ENCODE peak calls at places on chromosomes 5 and 9, in eight cellular contexts. One of them, this sample, is unnamed.

GRCh38 chr9:71073494-71073893 is 47.9 kb downstream of the TRPM3 start:
- DNase-seq in HL-60: no peak
- DNase-seq in sigmoid colon: no peak
- DNase-seq in bronchial epithelial cell: no peak
- DNase-seq in psoas muscle: no peak
- DNase-seq in foreskin fibroblast: no peak
- DNase-seq in AG10803: no peak
- DNase-seq in neural progenitor cell: no peak
- DNase-seq in this sample: no peak

GRCh38 chr5:92634883-92635282 is 946.1 kb downstream of the NR2F1-AS1 start:
- DNase-seq in HL-60: no peak
- DNase-seq in sigmoid colon: no peak
- DNase-seq in bronchial epithelial cell: no peak
- DNase-seq in psoas muscle: no peak
- DNase-seq in foreskin fibroblast: no peak
- DNase-seq in AG10803: no peak
- DNase-seq in neural progenitor cell: peak
- DNase-seq in this sample: peak

GRCh38 chr5:12526113-12526512 is 621.9 kb upstream of the CTNND2 start:
- DNase-seq in HL-60: no peak
- DNase-seq in sigmoid colon: no peak
- DNase-seq in bronchial epithelial cell: peak
- DNase-seq in psoas muscle: no peak
- DNase-seq in foreskin fibroblast: no peak
- DNase-seq in AG10803: no peak
- DNase-seq in neural progenitor cell: no peak
- DNase-seq in this sample: no peak

GRCh38 chr9:38067892-38068615 is 973 bp downstream of the SHB start:
- DNase-seq in HL-60: no peak
- DNase-seq in sigmoid colon: peak
- DNase-seq in bronchial epithelial cell: no peak
- DNase-seq in psoas muscle: peak
- DNase-seq in foreskin fibroblast: peak
- DNase-seq in AG10803: no peak
- DNase-seq in neural progenitor cell: peak
- DNase-seq in this sample: peak

GRCh38 chr5:123089572-123089970 is 530 bp downstream of the PRDM6 start:
- DNase-seq in HL-60: no peak
- DNase-seq in sigmoid colon: peak
- DNase-seq in bronchial epithelial cell: no peak
- DNase-seq in psoas muscle: peak
- DNase-seq in foreskin fibroblast: peak
- DNase-seq in AG10803: peak
- DNase-seq in neural progenitor cell: peak
- DNase-seq in this sample: peak

GRCh38 chr5:84381501-84382362 is 2.9 kb downstream of the EDIL3 start:
- DNase-seq in HL-60: peak
- DNase-seq in sigmoid colon: no peak
- DNase-seq in bronchial epithelial cell: peak
- DNase-seq in psoas muscle: no peak
- DNase-seq in foreskin fibroblast: peak
- DNase-seq in AG10803: no peak
- DNase-seq in neural progenitor cell: no peak
- DNase-seq in this sample: no peak

GRCh38 chr9:94031946-94032345 is 52.3 kb upstream of the PTPDC1 start:
- DNase-seq in HL-60: no peak
- DNase-seq in sigmoid colon: no peak
- DNase-seq in bronchial epithelial cell: no peak
- DNase-seq in psoas muscle: no peak
- DNase-seq in foreskin fibroblast: no peak
- DNase-seq in AG10803: no peak
- DNase-seq in neural progenitor cell: no peak
- DNase-seq in this sample: no peak

GRCh38 chr5:142976861-142977260 is 206.7 kb downstream of the ARHGAP26 start:
- DNase-seq in HL-60: peak
- DNase-seq in sigmoid colon: no peak
- DNase-seq in bronchial epithelial cell: no peak
- DNase-seq in psoas muscle: no peak
- DNase-seq in foreskin fibroblast: peak
- DNase-seq in AG10803: no peak
- DNase-seq in neural progenitor cell: no peak
- DNase-seq in this sample: no peak

GRCh38 chr9:91099471-91099870 is 262.2 kb downstream of the AUH start:
- DNase-seq in HL-60: no peak
- DNase-seq in sigmoid colon: no peak
- DNase-seq in bronchial epithelial cell: no peak
- DNase-seq in psoas muscle: no peak
- DNase-seq in foreskin fibroblast: no peak
- DNase-seq in AG10803: no peak
- DNase-seq in neural progenitor cell: no peak
- DNase-seq in this sample: no peak

GRCh38 chr9:91098203-91098602 is 263.5 kb downstream of the AUH start:
- DNase-seq in HL-60: no peak
- DNase-seq in sigmoid colon: no peak
- DNase-seq in bronchial epithelial cell: no peak
- DNase-seq in psoas muscle: no peak
- DNase-seq in foreskin fibroblast: no peak
- DNase-seq in AG10803: no peak
- DNase-seq in neural progenitor cell: no peak
- DNase-seq in this sample: no peak

GRCh38 chr9:91102269-91102668 is 259.4 kb downstream of the AUH start:
- DNase-seq in HL-60: no peak
- DNase-seq in sigmoid colon: no peak
- DNase-seq in bronchial epithelial cell: peak
- DNase-seq in psoas muscle: no peak
- DNase-seq in foreskin fibroblast: no peak
- DNase-seq in AG10803: no peak
- DNase-seq in neural progenitor cell: no peak
- DNase-seq in this sample: no peak

GRCh38 chr9:91100878-91101450 is 260.8 kb downstream of the AUH start:
- DNase-seq in HL-60: no peak
- DNase-seq in sigmoid colon: peak
- DNase-seq in bronchial epithelial cell: no peak
- DNase-seq in psoas muscle: peak
- DNase-seq in foreskin fibroblast: peak
- DNase-seq in AG10803: no peak
- DNase-seq in neural progenitor cell: no peak
- DNase-seq in this sample: no peak

DNA sequence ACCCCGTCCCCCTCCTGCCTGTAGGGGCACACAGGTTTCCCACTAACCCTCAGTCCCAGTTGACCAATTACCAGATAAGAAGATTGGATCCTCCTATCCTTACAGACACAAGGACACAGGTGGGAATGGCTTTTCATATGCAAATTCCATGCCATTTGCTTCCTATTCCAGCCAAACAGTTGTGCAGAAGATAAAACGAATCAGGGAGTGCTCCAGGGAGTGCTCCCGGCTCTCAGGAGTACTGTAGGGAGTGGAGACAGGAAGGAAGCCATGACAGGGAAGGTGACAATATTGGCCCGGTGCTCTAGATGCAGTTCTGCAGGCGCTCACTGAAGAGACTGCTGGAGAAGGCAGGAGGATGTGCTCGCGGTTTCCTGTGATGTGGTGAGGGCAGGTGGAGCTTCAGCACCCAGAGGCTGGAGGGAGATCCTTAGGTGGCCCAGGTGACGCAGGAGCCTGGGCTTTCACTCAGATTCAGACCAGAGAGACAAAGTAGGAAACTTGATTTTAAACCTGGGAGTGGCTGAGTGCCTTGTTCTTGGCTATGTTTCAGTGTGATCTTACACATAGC is 260.0 kb downstream of the AUH start:
- DNase-seq in HL-60: no peak
- DNase-seq in sigmoid colon: no peak
- DNase-seq in bronchial epithelial cell: no peak
- DNase-seq in psoas muscle: no peak
- DNase-seq in foreskin fibroblast: peak
- DNase-seq in AG10803: no peak
- DNase-seq in neural progenitor cell: no peak
- DNase-seq in this sample: peak
- H3K4me3 ChIP-seq in HL-60: no peak
- H3K4me3 ChIP-seq in sigmoid colon: no peak
- H3K4me3 ChIP-seq in bronchial epithelial cell: no peak
- H3K4me3 ChIP-seq in psoas muscle: no peak
- H3K4me3 ChIP-seq in foreskin fibroblast: no peak
- H3K4me3 ChIP-seq in AG10803: no peak
- H3K4me3 ChIP-seq in neural progenitor cell: no peak
- H3K4me3 ChIP-seq in this sample: no peak

GRCh38 chr9:96581823-96582598 is 37.6 kb downstream of the CDC14B start:
- DNase-seq in HL-60: no peak
- DNase-seq in sigmoid colon: no peak
- DNase-seq in bronchial epithelial cell: peak
- DNase-seq in psoas muscle: no peak
- DNase-seq in foreskin fibroblast: no peak
- DNase-seq in AG10803: no peak
- DNase-seq in neural progenitor cell: peak
- DNase-seq in this sample: no peak

GRCh38 chr9:96585426-96585825 is 34.2 kb downstream of the CDC14B start:
- DNase-seq in HL-60: no peak
- DNase-seq in sigmoid colon: no peak
- DNase-seq in bronchial epithelial cell: no peak
- DNase-seq in psoas muscle: no peak
- DNase-seq in foreskin fibroblast: no peak
- DNase-seq in AG10803: peak
- DNase-seq in neural progenitor cell: no peak
- DNase-seq in this sample: no peak

GRCh38 chr9:96587295-96587694 is 32.3 kb downstream of the CDC14B start:
- DNase-seq in HL-60: no peak
- DNase-seq in sigmoid colon: no peak
- DNase-seq in bronchial epithelial cell: no peak
- DNase-seq in psoas muscle: no peak
- DNase-seq in foreskin fibroblast: no peak
- DNase-seq in AG10803: no peak
- DNase-seq in neural progenitor cell: peak
- DNase-seq in this sample: no peak

DNA sequence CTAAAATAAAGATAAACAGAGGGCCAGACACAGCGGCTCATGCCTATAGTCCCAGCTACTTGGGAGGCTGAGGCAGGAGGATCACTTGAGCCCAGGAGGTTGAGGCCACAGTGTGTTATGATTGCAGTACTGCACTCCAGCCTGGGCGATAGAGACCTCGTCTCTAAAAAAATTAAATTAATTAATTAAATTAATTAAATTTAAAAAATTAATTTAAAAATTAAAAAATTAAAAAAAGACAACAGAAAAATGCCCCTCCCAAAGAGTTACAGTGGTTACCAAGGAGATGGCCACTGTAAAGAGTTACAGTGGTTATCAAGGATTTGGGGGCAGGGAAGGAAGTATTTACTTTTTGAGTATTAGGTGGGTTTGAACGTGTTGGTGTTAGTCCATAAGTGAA is 38.3 kb downstream of the CDC14B start:
- DNase-seq in HL-60: no peak
- DNase-seq in sigmoid colon: no peak
- DNase-seq in bronchial epithelial cell: no peak
- DNase-seq in psoas muscle: no peak
- DNase-seq in foreskin fibroblast: no peak
- DNase-seq in AG10803: no peak
- DNase-seq in neural progenitor cell: no peak
- DNase-seq in this sample: no peak
- TF ChIP-seq CTCF in HL-60: no peak
- TF ChIP-seq CTCF in sigmoid colon: no peak
- TF ChIP-seq CTCF in bronchial epithelial cell: no peak
- TF ChIP-seq CTCF in psoas muscle: no peak
- TF ChIP-seq CTCF in foreskin fibroblast: no peak
- TF ChIP-seq CTCF in AG10803: no peak
- TF ChIP-seq CTCF in neural progenitor cell: no peak
- TF ChIP-seq CTCF in this sample: no peak

GRCh38 chr5:14143509-14143842 is 334 bp downstream of the TRIO start:
- DNase-seq in HL-60: no peak
- DNase-seq in sigmoid colon: no peak
- DNase-seq in bronchial epithelial cell: no peak
- DNase-seq in psoas muscle: peak
- DNase-seq in foreskin fibroblast: no peak
- DNase-seq in AG10803: no peak
- DNase-seq in neural progenitor cell: peak
- DNase-seq in this sample: no peak

GRCh38 chr5:14144586-14145355 is 1.6 kb downstream of the TRIO start:
- DNase-seq in HL-60: peak
- DNase-seq in sigmoid colon: peak
- DNase-seq in bronchial epithelial cell: peak
- DNase-seq in psoas muscle: peak
- DNase-seq in foreskin fibroblast: peak
- DNase-seq in AG10803: peak
- DNase-seq in neural progenitor cell: peak
- DNase-seq in this sample: peak

GRCh38 chr5:14142856-14143508 is at the start of gene TRIO:
- DNase-seq in HL-60: peak
- DNase-seq in sigmoid colon: peak
- DNase-seq in bronchial epithelial cell: peak
- DNase-seq in psoas muscle: peak
- DNase-seq in foreskin fibroblast: peak
- DNase-seq in AG10803: peak
- DNase-seq in neural progenitor cell: peak
- DNase-seq in this sample: peak

GRCh38 chr5:14145356-14146334 is 2.5 kb downstream of the TRIO start:
- DNase-seq in HL-60: no peak
- DNase-seq in sigmoid colon: no peak
- DNase-seq in bronchial epithelial cell: no peak
- DNase-seq in psoas muscle: no peak
- DNase-seq in foreskin fibroblast: no peak
- DNase-seq in AG10803: peak
- DNase-seq in neural progenitor cell: peak
- DNase-seq in this sample: no peak

DNA sequence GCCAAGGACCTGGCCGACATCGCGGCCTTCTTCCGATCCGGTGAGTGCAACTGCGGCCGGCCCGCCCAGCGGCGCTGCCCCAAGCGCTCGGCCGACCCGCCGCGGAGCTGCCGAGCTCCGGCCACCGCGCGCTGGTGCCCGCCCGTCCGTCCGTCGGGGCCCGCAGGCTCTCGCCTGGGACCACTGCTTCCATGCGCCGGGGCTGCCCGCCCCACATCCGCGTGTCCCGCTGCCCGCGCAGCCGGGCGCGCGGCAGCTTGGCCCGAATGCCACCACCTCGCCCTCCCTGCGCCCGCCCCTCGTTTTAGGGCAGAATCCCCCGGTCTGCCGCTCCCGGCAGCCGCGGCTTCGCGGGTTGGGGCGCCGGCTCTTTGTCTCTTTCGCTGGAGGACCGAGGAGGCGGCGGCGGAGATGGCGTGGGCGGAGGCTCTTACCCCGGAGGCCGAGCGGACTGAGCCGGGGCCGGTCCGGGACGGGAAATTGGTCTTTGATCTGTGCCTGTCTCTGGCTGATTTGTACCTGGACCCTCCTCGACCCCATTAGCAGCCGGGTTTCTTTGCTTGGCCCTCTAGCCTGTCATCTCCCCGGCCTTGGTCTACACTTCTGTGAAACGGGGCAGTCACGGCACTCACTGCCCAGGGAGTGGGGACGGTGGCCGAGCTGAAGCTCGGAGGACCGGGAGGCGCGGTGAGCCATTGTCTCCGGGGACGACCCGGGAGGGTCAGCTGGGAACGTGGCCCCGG is 872 bp downstream of the TRIO start:
- DNase-seq in HL-60: peak
- DNase-seq in sigmoid colon: peak
- DNase-seq in bronchial epithelial cell: no peak
- DNase-seq in psoas muscle: peak
- DNase-seq in foreskin fibroblast: peak
- DNase-seq in AG10803: peak
- DNase-seq in neural progenitor cell: peak
- DNase-seq in this sample: peak
- H3K4me3 ChIP-seq in HL-60: peak
- H3K4me3 ChIP-seq in sigmoid colon: peak
- H3K4me3 ChIP-seq in bronchial epithelial cell: peak
- H3K4me3 ChIP-seq in psoas muscle: peak
- H3K4me3 ChIP-seq in foreskin fibroblast: peak
- H3K4me3 ChIP-seq in AG10803: peak
- H3K4me3 ChIP-seq in neural progenitor cell: peak
- H3K4me3 ChIP-seq in this sample: peak

GRCh38 chr5:74673011-74673790 is 11.8 kb upstream of the HEXB start:
- DNase-seq in HL-60: no peak
- DNase-seq in sigmoid colon: no peak
- DNase-seq in bronchial epithelial cell: peak
- DNase-seq in psoas muscle: no peak
- DNase-seq in foreskin fibroblast: peak
- DNase-seq in AG10803: peak
- DNase-seq in neural progenitor cell: peak
- DNase-seq in this sample: no peak
- TF ChIP-seq CTCF in HL-60: peak
- TF ChIP-seq CTCF in sigmoid colon: peak
- TF ChIP-seq CTCF in bronchial epithelial cell: peak
- TF ChIP-seq CTCF in psoas muscle: peak
- TF ChIP-seq CTCF in foreskin fibroblast: peak
- TF ChIP-seq CTCF in AG10803: peak
- TF ChIP-seq CTCF in neural progenitor cell: peak
- TF ChIP-seq CTCF in this sample: peak